ENCODE peak calls at places on chromosomes 16 and 17, in four cellular contexts. F is GM23248, M is H9, N is MM.1S. A is an unnamed sample.

GRCh38 chr17:75875182-75875939 is 3.0 kb downstream of the TRIM47 start:
- DNase-seq in M (no peak), N (no peak), F (no peak), A (no peak)

GRCh38 chr16:19926449-19927390 is 42.1 kb upstream of the GPRC5B start:
- DNase-seq in F (peak; percentile 56), M (peak; percentile 12), N (no peak), A (no peak)

GRCh38 chr17:80879723-80880649 is 111.7 kb upstream of the CHMP6 start:
- DNase-seq in F (no peak), N (no peak), M (no peak), A (no peak)

GRCh38 chr16:54048994-54049929 is 237.3 kb downstream of the IRX3 start:
- DNase-seq in M (peak; percentile 80), N (no peak), F (no peak), A (no peak)

GRCh38 chr17:76233588-76234353 is 6.5 kb downstream of the RNF157 start:
- DNase-seq in F (no peak), M (no peak), N (no peak), A (no peak)

GRCh38 chr17:7885357-7886226 is 3.0 kb upstream of the CHD3 start:
- DNase-seq in F (peak; percentile 66), M (peak; percentile 58), N (peak; percentile 28), A (no peak)

GRCh38 chr17:50346313-50347086 is 574 bp downstream of the XYLT2 start:
- DNase-seq in F (peak; percentile 57), M (peak; percentile 80), N (peak; percentile 32), A (no peak)

GRCh38 chr16:51262428-51262827 is 111.4 kb upstream of the SALL1 start:
- DNase-seq in F (no peak), M (no peak), N (no peak), A (no peak)

GRCh38 chr17:66855204-66855603 is 20.3 kb downstream of the CACNG5 start:
- DNase-seq in N (no peak), F (no peak), M (peak; percentile 71), A (no peak)

GRCh38 chr17:6713918-6714271 is 726 bp upstream of the SLC13A5 start:
- DNase-seq in N (no peak), M (peak; percentile 65), F (no peak), A (no peak)

GRCh38 chr17:72119963-72120877 is 600 bp upstream of the SOX9 start:
- DNase-seq in M (peak; percentile 76), F (peak; percentile 91), N (peak; percentile 37), A (no peak)

GRCh38 chr17:2749784-2750181 is 331 bp upstream of the CCDC92B start:
- DNase-seq in F (peak; percentile 86), M (peak; percentile 93), N (peak; percentile 76), A (no peak)

GRCh38 chr16:88810868-88811599 is 694 bp downstream of the APRT start:
- DNase-seq in M (peak; percentile 38), N (peak; percentile 63), F (peak; percentile 89), A (no peak)

GRCh38 chr17:82287849-82288601 is 14.5 kb upstream of the CSNK1D start:
- DNase-seq in F (no peak), M (no peak), N (no peak), A (no peak)

GRCh38 chr17:70584255-70584654 is 414.9 kb downstream of the KCNJ2 start:
- DNase-seq in N (no peak), M (no peak), F (no peak), A (no peak)

GRCh38 chr17:73025041-73025440 is 67.4 kb downstream of the SLC39A11 start:
- DNase-seq in N (no peak), F (no peak), M (no peak), A (no peak)

GRCh38 chr16:74991593-74992403 is 6.9 kb upstream of the WDR59 start:
- DNase-seq in N (no peak), F (no peak), M (no peak), A (no peak)

GRCh38 chr17:74736423-74737298 is at the start of gene RAB37:
- DNase-seq in N (no peak), M (peak; percentile 94), F (peak; percentile 40), A (no peak)

GRCh38 chr16:57360321-57360935 is 1.8 kb downstream of the CCL22 start:
- DNase-seq in M (no peak), F (no peak), N (no peak), A (no peak)

GRCh38 chr17:72682597-72682996 is 409.9 kb downstream of the SLC39A11 start:
- DNase-seq in M (no peak), N (no peak), F (peak; percentile 53), A (no peak)

GRCh38 chr17:66044083-66044482 is 147.8 kb downstream of the CEP112 start:
- DNase-seq in F (no peak), M (no peak), N (no peak), A (no peak)

GRCh38 chr17:79026345-79027273 is 2.6 kb downstream of the C1QTNF1 start:
- DNase-seq in N (no peak), M (no peak), F (peak; percentile 73), A (no peak)

GRCh38 chr17:79276824-79277223 is 202.2 kb downstream of the ENGASE start:
- DNase-seq in F (peak; percentile 21), M (no peak), N (no peak), A (no peak)

GRCh38 chr17:45129426-45129939 is 2.8 kb downstream of the PLCD3 start:
- DNase-seq in N (no peak), M (no peak), F (peak; percentile 53), A (no peak)

GRCh38 chr17:69961488-69962145 is 113.4 kb upstream of the KCNJ16 start:
- DNase-seq in M (peak; percentile 73), N (peak; percentile 35), F (no peak), A (no peak)

GRCh38 chr17:59892251-59892848 is 393 bp downstream of the TUBD1 start:
- DNase-seq in M (no peak), F (no peak), N (no peak), A (no peak)

GRCh38 chr17:15287533-15288267 is 22.6 kb upstream of the PMP22 start:
- DNase-seq in F (peak; percentile 70), M (no peak), N (no peak), A (no peak)

GRCh38 chr16:57540387-57540786 is 2.1 kb upstream of the ADGRG5 start:
- DNase-seq in N (no peak), F (no peak), M (peak; percentile 26), A (no peak)

GRCh38 chr16:80300876-80301275 is 239.9 kb upstream of the DYNLRB2 start:
- DNase-seq in M (no peak), N (no peak), F (peak; percentile 70), A (no peak)

GRCh38 chr17:73645050-73645871 is 1.0 kb upstream of the SDK2 start:
- DNase-seq in N (no peak), M (peak; percentile 73), F (peak; percentile 50), A (no peak)

GRCh38 chr17:10286324-10286723 is 86.5 kb downstream of the MYH13 start:
- DNase-seq in M (no peak), F (peak; percentile 34), N (no peak), A (no peak)

GRCh38 chr16:48946687-48947370 is 334.8 kb downstream of the CBLN1 start:
- DNase-seq in M (no peak), F (no peak), N (no peak), A (no peak)

GRCh38 chr16:57994778-57995177 is 5.7 kb downstream of the ZNF319 start:
- DNase-seq in M (peak; percentile 59), F (peak; percentile 77), N (peak; percentile 48), A (no peak)

GRCh38 chr17:32192379-32192778 is 50.1 kb downstream of the RHOT1 start:
- DNase-seq in N (no peak), M (no peak), F (peak; percentile 70), A (no peak)

GRCh38 chr16:11089504-11090124 is 145.2 kb downstream of the CLEC16A start:
- DNase-seq in N (no peak), F (peak; percentile 32), M (no peak), A (no peak)

GRCh38 chr16:73025111-73025505 is 22.8 kb downstream of the ZFHX3 start:
- DNase-seq in N (no peak), M (no peak), F (peak; percentile 33), A (no peak)
- H3K4me1 ChIP-seq in N (no peaks in the 10 kb centered on the region), M (peaks cover 3% of the 10 kb centered on the region), F (peaks cover 17% of the 10 kb centered on the region), A (peaks cover 13% of the 10 kb centered on the region)

GRCh38 chr17:77881545-77881944 is 77.0 kb upstream of the TNRC6C start:
- DNase-seq in M (no peak), N (peak; percentile 93), F (peak; percentile 78), A (no peak)
- H3K9ac ChIP-seq in M (no peak overlapping the region), N (no peak overlapping the region), F (peak overlapping the region; percentile 31), A (no peak overlapping the region)

DNA sequence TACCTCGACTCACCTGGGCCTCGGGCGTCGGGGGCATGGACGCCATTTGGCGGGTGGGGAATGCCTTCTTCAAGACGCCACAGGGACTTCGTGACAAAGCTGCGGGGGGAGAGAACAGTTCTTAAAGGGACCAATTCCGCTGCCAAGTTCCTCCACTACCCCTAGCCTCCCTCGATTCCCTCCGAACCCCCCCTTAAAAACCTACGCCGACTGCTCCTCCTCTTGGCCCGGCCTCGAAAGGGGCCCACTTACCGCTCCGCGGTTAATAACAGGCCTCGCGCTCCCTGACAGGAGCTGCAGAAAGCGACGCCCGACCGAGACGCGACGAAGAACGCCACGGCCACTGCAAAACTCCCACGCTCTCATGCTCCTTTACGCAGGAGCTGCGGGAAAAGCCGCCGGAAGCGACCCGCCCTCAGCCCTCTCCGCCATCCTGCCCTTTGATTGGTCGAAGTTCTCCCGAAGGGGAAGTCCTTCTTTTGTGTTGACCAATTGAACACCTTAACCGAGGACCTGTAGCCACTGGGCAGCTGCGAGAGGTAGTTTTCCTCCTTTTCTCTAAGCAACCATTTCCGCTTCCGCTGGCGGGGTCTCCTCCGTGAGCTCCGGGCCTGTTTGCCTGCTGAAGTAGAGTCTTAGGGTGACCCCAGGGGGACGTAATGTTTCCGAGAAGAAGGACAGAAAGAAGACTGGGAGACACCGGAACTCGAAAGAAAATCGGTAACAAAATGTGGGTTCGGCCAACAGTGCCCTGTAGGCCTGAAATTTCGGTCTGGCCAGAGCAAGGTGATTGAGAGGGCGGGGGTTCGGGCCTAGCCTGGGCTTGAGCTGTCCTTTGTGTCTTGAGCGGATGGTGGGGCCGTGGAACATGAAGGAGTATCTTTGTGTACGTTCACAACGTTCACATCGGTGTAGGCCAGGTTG is at the start of the genes NAA60 and ZNF597:
- DNase-seq in F (peak; percentile 92), N (peak; percentile 89), M (peak; percentile 94), A (no peak)
- H2AFZ ChIP-seq in F (peak within 1 kb of the TSS; percentile 85), N (peak within 1 kb of the TSS; percentile 75), M (no peak within 1 kb of the TSS), A (peak within 1 kb of the TSS; percentile 75)

DNA sequence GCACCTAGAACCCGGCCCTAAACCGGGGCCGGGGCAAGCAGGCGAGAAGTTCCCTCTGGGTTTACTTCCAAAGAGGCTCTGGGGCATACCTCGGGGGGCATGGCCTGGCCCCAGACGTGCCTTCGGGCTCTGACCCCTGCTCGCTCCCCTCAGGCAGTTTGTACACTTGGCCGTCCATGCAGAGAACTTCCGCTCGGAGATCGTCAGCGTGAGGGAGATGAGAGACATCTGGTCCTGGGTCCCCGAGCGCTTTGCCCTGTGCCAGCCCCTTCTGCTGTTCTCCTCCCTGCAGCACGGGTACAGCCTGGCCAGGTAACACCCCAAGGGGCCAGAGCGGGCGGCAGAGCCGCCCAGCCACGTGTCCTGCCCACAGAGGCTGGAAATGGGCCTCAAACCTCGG is 15.7 kb upstream of the ATP6V0C start:
- DNase-seq in M (no peak), F (no peak), N (no peak), A (no peak)
- H3K4me1 ChIP-seq in M (no peaks in the 10 kb centered on the region), F (peaks cover 10% of the 10 kb centered on the region), N (peaks cover 2% of the 10 kb centered on the region), A (peaks cover 19% of the 10 kb centered on the region)

A was measured in keratinocyte.